ENCODE peak calls at places on chromosomes 13 and 19, in four cellular contexts. M is uterus; Y is activated T-helper 1 cell treated with anti-CD3 and anti-CD28 coated beads, Interleukin-12 subunit alpha, Interleukin-12 subunit beta, Interleukin-2, Interleukin-4 antibody, amounts not matched to agents 30 ng/mL and 10 ng/mL and 1 ng/mL, durations not matched to agents 14 hours and 24 hours and 36 hours; K is pons. E is an unnamed sample.

GRCh38 chr19:41914906-41915247 is 13.4 kb downstream of the ERFL start:
- DNase-seq in M (no peak), Y (no peak), K (no peak), E (no peak)

GRCh38 chr19:38713227-38713649 is 31.0 kb downstream of the CAPN12 start:
- DNase-seq in M (peak; percentile 80), Y (no peak), K (no peak), E (no peak)

GRCh38 chr19:4057913-4058695 is 8.6 kb downstream of the ZBTB7A start:
- DNase-seq in M (peak; percentile 94), Y (no peak), K (peak; percentile 28), E (peak; percentile 87)

GRCh38 chr19:4233282-4233853 is 4.0 kb downstream of the EBI3 start:
- DNase-seq in M (no peak), Y (peak; percentile 63), K (no peak), E (peak; percentile 10)

GRCh38 chr19:3224346-3225325 is at the start of gene CELF5:
- DNase-seq in M (no peak), Y (peak; percentile 19), K (peak; percentile 2), E (no peak)

GRCh38 chr19:46630806-46631205 is 5.2 kb downstream of the GNG8 start:
- DNase-seq in M (no peak), Y (no peak), K (no peak), E (no peak)

GRCh38 chr19:51009061-51009891 is 7.9 kb upstream of the KLK8 start:
- DNase-seq in M (no peak), Y (no peak), K (no peak), E (no peak)

GRCh38 chr19:13241321-13242104 is 91.3 kb downstream of the IER2 start:
- DNase-seq in M (no peak), Y (no peak), K (no peak), E (no peak)

GRCh38 chr19:33781996-33782395 is 14.7 kb upstream of the KCTD15 start:
- DNase-seq in M (no peak), Y (no peak), K (no peak), E (peak; percentile 16)

GRCh38 chr13:95382411-95382810 is 81.2 kb upstream of the ABCC4 start:
- DNase-seq in M (no peak), Y (no peak), K (no peak), E (no peak)

GRCh38 chr19:52190679-52191293 is 934 bp downstream of the PPP2R1A start:
- DNase-seq in M (no peak), Y (no peak), K (peak; percentile 22), E (peak; percentile 18)

GRCh38 chr19:4061683-4062575 is 4.8 kb downstream of the ZBTB7A start:
- DNase-seq in M (no peak), Y (no peak), K (no peak), E (no peak)

GRCh38 chr19:13804830-13805683 is 9.8 kb downstream of the ZSWIM4 start:
- DNase-seq in M (no peak), Y (no peak), K (no peak), E (no peak)

GRCh38 chr19:42125536-42125935 is 6.7 kb downstream of the POU2F2 start:
- DNase-seq in M (no peak), Y (no peak), K (no peak), E (no peak)

GRCh38 chr19:42410371-42410770 is 16.8 kb downstream of the LIPE start:
- DNase-seq in M (no peak), Y (no peak), K (no peak), E (no peak)

GRCh38 chr13:80962173-80962572 is 621.2 kb upstream of the SPRY2 start:
- DNase-seq in M (no peak), Y (no peak), K (no peak), E (no peak)

GRCh38 chr19:51018745-51019543 is 565 bp downstream of the KLK10 start:
- DNase-seq in M (peak; percentile 38), Y (no peak), K (no peak), E (peak; percentile 60)

GRCh38 chr13:109868583-109869311 is 82.4 kb upstream of the IRS2 start:
- DNase-seq in M (no peak), Y (no peak), K (no peak), E (peak; percentile 54)

GRCh38 chr19:36745870-36746269 is 26.7 kb downstream of the ZNF850 start:
- DNase-seq in M (no peak), Y (no peak), K (no peak), E (no peak)

GRCh38 chr19:6577410-6578125 is 13.4 kb downstream of the CD70 start:
- DNase-seq in M (no peak), Y (peak; percentile 28), K (peak; percentile 73), E (no peak)

GRCh38 chr13:44576396-44577235 is 486 bp upstream of the TSC22D1 start:
- DNase-seq in M (peak; percentile 26), Y (no peak), K (no peak), E (no peak)

GRCh38 chr13:98443329-98443728 is 133.6 kb downstream of the STK24 start:
- DNase-seq in M (no peak), Y (no peak), K (no peak), E (peak; percentile 72)

GRCh38 chr13:106151056-106151699 is 384.3 kb downstream of the EFNB2 start:
- DNase-seq in M (no peak), Y (no peak), K (no peak), E (peak; percentile 98)

GRCh38 chr13:52652170-52652979 is at the start of gene SUGT1:
- DNase-seq in M (peak; percentile 96), Y (peak; percentile 93), K (peak; percentile 97), E (peak; percentile 97)

GRCh38 chr19:10881403-10882107 is 10.2 kb downstream of the CARM1 start:
- DNase-seq in M (no peak), Y (no peak), K (no peak), E (no peak)

GRCh38 chr19:37537391-37537947 is 30.7 kb downstream of the ZNF793 start:
- DNase-seq in M (no peak), Y (no peak), K (no peak), E (peak; percentile 28)

GRCh38 chr13:76622336-76623045 is 263.7 kb downstream of the KCTD12 start:
- DNase-seq in M (peak; percentile 69), Y (no peak), K (no peak), E (no peak)

GRCh38 chr19:15330801-15331418 is 1.4 kb downstream of the BRD4 start:
- DNase-seq in M (no peak), Y (no peak), K (no peak), E (peak; percentile 78)

GRCh38 chr13:50094615-50095293 is 79.5 kb downstream of the KCNRG start:
- DNase-seq in M (no peak), Y (no peak), K (no peak), E (no peak)

GRCh38 chr13:56864451-56864850 is 276.3 kb upstream of the PRR20A start:
- DNase-seq in M (no peak), Y (no peak), K (no peak), E (no peak)

GRCh38 chr13:107347641-107348369 is 779.9 kb upstream of the ARGLU1 start:
- DNase-seq in M (no peak), Y (no peak), K (no peak), E (peak; percentile 61)

GRCh38 chr19:29622191-29623070 is 16.3 kb downstream of the POP4 start:
- DNase-seq in M (no peak), Y (no peak), K (no peak), E (no peak)

GRCh38 chr19:29714371-29714952 is 599 bp downstream of the C19orf12 start:
- DNase-seq in M (no peak), Y (peak; percentile 37), K (no peak), E (no peak)

GRCh38 chr19:1862424-1863307 is 713 bp downstream of the KLF16 start:
- DNase-seq in M (no peak), Y (peak; percentile 53), K (no peak), E (no peak)

E was measured in amniotic epithelial cell.